ENCODE peak calls at places on chromosome 3, in seven cellular contexts. J is stimulated activated CD4-positive, alpha-beta T cell treated with anti-CD3 and anti-CD28 coated beads, Interleukin-1b, Interleukin-23, amount 100 ng/mL, for 4 hours; S is activated CD4-positive, alpha-beta T cell treated with anti-CD3 and anti-CD28 coated beads for 48 hours; C is IMR-90; X is GM19239; W is cerebellar cortex; H is nephron progenitor cell. L is an unnamed sample.

GRCh38 chr3:150544040-150544439 is 2.3 kb downstream of the SERP1 start:
- DNase-seq in J (no peak), S (no peak), C (peak), X (no peak), W (no peak), H (no peak), L (peak)

GRCh38 chr3:151615464-151615863 is 118.3 kb upstream of the AADACL2 start:
- DNase-seq in J (no peak), S (no peak), C (no peak), X (no peak), W (no peak), H (no peak), L (no peak)

GRCh38 chr3:130379274-130379673 is 33.8 kb downstream of the COL6A5 start:
- DNase-seq in J (no peak), S (no peak), C (no peak), X (no peak), W (no peak), H (no peak), L (no peak)

GRCh38 chr3:20043398-20043797 is 3.2 kb downstream of the KAT2B start:
- DNase-seq in J (no peak), S (peak), C (no peak), X (no peak), W (no peak), H (no peak), L (peak)

GRCh38 chr3:167110906-167111305 is 269.2 kb downstream of the ZBBX start:
- DNase-seq in J (no peak), S (no peak), C (no peak), X (no peak), W (no peak), H (no peak), L (no peak)

GRCh38 chr3:194296448-194296831 is 54.7 kb downstream of the CPN2 start:
- DNase-seq in J (no peak), S (no peak), C (peak), X (no peak), W (no peak), H (no peak), L (no peak)

GRCh38 chr3:159764211-159765024 is 224.2 kb upstream of the IL12A start:
- DNase-seq in J (no peak), S (peak), C (peak), X (peak), W (peak), H (peak), L (no peak)

GRCh38 chr3:69444980-69445379 is 59.1 kb upstream of the FRMD4B start:
- DNase-seq in J (no peak), S (no peak), C (peak), X (no peak), W (peak), H (no peak), L (no peak)

GRCh38 chr3:148741219-148741618 is 43.5 kb downstream of the AGTR1 start:
- DNase-seq in J (no peak), S (no peak), C (no peak), X (no peak), W (no peak), H (no peak), L (no peak)

GRCh38 chr3:33831053-33831452 is 32.6 kb downstream of the PDCD6IP start:
- DNase-seq in J (no peak), S (no peak), C (peak), X (no peak), W (no peak), H (no peak), L (no peak)

GRCh38 chr3:66442254-66443249 is 58.3 kb downstream of the LRIG1 start:
- DNase-seq in J (no peak), S (no peak), C (peak), X (no peak), W (peak), H (peak), L (no peak)

GRCh38 chr3:122008166-122008565 is 13.9 kb downstream of the ILDR1 start:
- DNase-seq in J (no peak), S (no peak), C (no peak), X (no peak), W (no peak), H (no peak), L (no peak)

GRCh38 chr3:175029828-175030227 is 170.7 kb downstream of the NAALADL2 start:
- DNase-seq in J (no peak), S (no peak), C (no peak), X (no peak), W (no peak), H (no peak), L (no peak)

GRCh38 chr3:52926556-52926955 is 29.2 kb upstream of the STIMATE start:
- DNase-seq in J (no peak), S (no peak), C (no peak), X (no peak), W (no peak), H (no peak), L (no peak)

GRCh38 chr3:14000556-14000955 is 120.7 kb upstream of the WNT7A start:
- DNase-seq in J (no peak), S (no peak), C (no peak), X (no peak), W (no peak), H (no peak), L (no peak)

GRCh38 chr3:190073264-190073663 is 47.4 kb downstream of the P3H2 start:
- DNase-seq in J (no peak), S (no peak), C (peak), X (no peak), W (no peak), H (peak), L (peak)

GRCh38 chr3:136651585-136651984 is 100.6 kb downstream of the STAG1 start:
- DNase-seq in J (no peak), S (no peak), C (no peak), X (no peak), W (no peak), H (no peak), L (peak)

GRCh38 chr3:149618151-149619123 is 39.4 kb downstream of the WWTR1 start:
- DNase-seq in J (no peak), S (no peak), C (no peak), X (no peak), W (peak), H (no peak), L (no peak)

GRCh38 chr3:134535186-134535974 is 49.5 kb downstream of the CEP63 start:
- DNase-seq in J (no peak), S (no peak), C (no peak), X (no peak), W (no peak), H (no peak), L (peak)

GRCh38 chr3:39962566-39962965 is 153.2 kb downstream of the MYRIP start:
- DNase-seq in J (no peak), S (no peak), C (no peak), X (no peak), W (peak), H (no peak), L (no peak)

GRCh38 chr3:42721690-42722089 is 19.1 kb upstream of the HHATL start:
- DNase-seq in J (no peak), S (no peak), C (no peak), X (no peak), W (peak), H (no peak), L (no peak)